ENCODE peak calls at places on chromosome 4, in five cellular contexts. E, Y, W, G and H are unnamed samples.

GRCh38 chr4:103996637-103997036 is 276.9 kb upstream of the TACR3 start:
- DNase-seq in W (no peak), G (no peak), E (no peak), Y (no peak), H (peak; percentile 18)

GRCh38 chr4:4859799-4860380 is 425 bp downstream of the MSX1 start:
- DNase-seq in G (no peak), W (peak; percentile 59), Y (peak; percentile 71), E (no peak), H (no peak)

GRCh38 chr4:57943672-57944071 is 833.5 kb upstream of the IGFBP7 start:
- DNase-seq in G (no peak), W (no peak), Y (no peak), E (no peak), H (no peak)

GRCh38 chr4:159697322-159698283 is 594.7 kb downstream of the RAPGEF2 start:
- DNase-seq in E (no peak), W (no peak), Y (no peak), G (no peak), H (no peak)

GRCh38 chr4:22574880-22575279 is 59.0 kb upstream of the ADGRA3 start:
- DNase-seq in Y (no peak), W (no peak), G (no peak), E (no peak), H (no peak)

GRCh38 chr4:98828801-98829200 is 100.1 kb downstream of the EIF4E start:
- DNase-seq in W (no peak), Y (peak; percentile 5), G (no peak), E (no peak), H (peak; percentile 23)

GRCh38 chr4:74671074-74671698 is 123.1 kb downstream of the BTC start:
- DNase-seq in W (peak; percentile 61), Y (peak; percentile 7), E (peak; percentile 64), G (no peak), H (peak; percentile 84)

GRCh38 chr4:5921981-5922380 is 29.1 kb upstream of the CRMP1 start:
- DNase-seq in W (no peak), G (no peak), Y (no peak), E (no peak), H (no peak)

GRCh38 chr4:31124008-31124645 is 404.0 kb downstream of the PCDH7 start:
- DNase-seq in W (no peak), G (no peak), E (no peak), Y (no peak), H (no peak)

GRCh38 chr4:54484361-54484760 is 173.4 kb upstream of the KIT start:
- DNase-seq in W (no peak), E (no peak), Y (no peak), G (no peak), H (no peak)

GRCh38 chr4:91914176-91914804 is 389.5 kb upstream of the GRID2 start:
- DNase-seq in E (no peak), G (no peak), Y (no peak), W (no peak), H (no peak)

GRCh38 chr4:184648220-184649025 is 824 bp downstream of the CASP3 start:
- DNase-seq in W (peak; percentile 48), G (no peak), E (peak; percentile 33), Y (peak; percentile 62), H (peak; percentile 3)

GRCh38 chr4:53706422-53707032 is 115.2 kb upstream of the LNX1 start:
- DNase-seq in E (peak; percentile 71), W (peak; percentile 15), G (peak; percentile 45), Y (peak; percentile 8), H (peak; percentile 5)

GRCh38 chr4:146334862-146335449 is 120.6 kb downstream of the REELD1 start:
- DNase-seq in Y (no peak), W (no peak), G (no peak), E (no peak), H (no peak)

GRCh38 chr4:26175016-26175786 is 145.6 kb upstream of the RBPJ start:
- DNase-seq in W (no peak), Y (no peak), G (peak; percentile 53), E (no peak), H (no peak)

GRCh38 chr4:14329228-14329627 is 673.1 kb upstream of the CPEB2 start:
- DNase-seq in Y (no peak), W (no peak), G (no peak), E (no peak), H (no peak)

GRCh38 chr4:76984788-76985211 is 35.2 kb downstream of the SEPTIN11 start:
- DNase-seq in W (no peak), Y (peak; percentile 42), G (no peak), E (peak; percentile 100), H (no peak)

GRCh38 chr4:113684534-113685091 is 76.9 kb downstream of the CAMK2D start:
- DNase-seq in G (no peak), W (no peak), E (peak; percentile 84), Y (peak; percentile 26), H (peak; percentile 12)

GRCh38 chr4:41748074-41748787 is at the start of gene PHOX2B:
- DNase-seq in Y (peak; percentile 70), W (no peak), E (no peak), G (no peak), H (no peak)

GRCh38 chr4:147731611-147732515 is at the start of gene ARHGAP10:
- DNase-seq in W (peak; percentile 46), G (no peak), E (peak; percentile 82), Y (peak; percentile 85), H (peak; percentile 57)

GRCh38 chr4:151933122-151933827 is 172.5 kb upstream of the GATB start:
- DNase-seq in Y (no peak), G (no peak), E (no peak), W (no peak), H (no peak)

GRCh38 chr4:147498031-147498700 is 17.3 kb downstream of the EDNRA start:
- DNase-seq in W (no peak), Y (no peak), G (no peak), E (peak; percentile 88), H (no peak)

GRCh38 chr4:89823416-89823815 is 13.5 kb downstream of the SNCA start:
- DNase-seq in W (no peak), G (no peak), Y (no peak), E (peak; percentile 11), H (no peak)

GRCh38 chr4:33724685-33725084 is 2519.6 kb downstream of the ARAP2 start:
- DNase-seq in Y (no peak), G (no peak), E (no peak), W (no peak), H (no peak)

GRCh38 chr4:33722800-33723511 is 2521.4 kb downstream of the ARAP2 start:
- DNase-seq in G (no peak), E (no peak), W (no peak), Y (peak; percentile 5), H (no peak)

GRCh38 chr4:33725861-33726260 is 2518.5 kb downstream of the ARAP2 start:
- DNase-seq in Y (no peak), G (no peak), E (no peak), W (no peak), H (no peak)

DNA sequence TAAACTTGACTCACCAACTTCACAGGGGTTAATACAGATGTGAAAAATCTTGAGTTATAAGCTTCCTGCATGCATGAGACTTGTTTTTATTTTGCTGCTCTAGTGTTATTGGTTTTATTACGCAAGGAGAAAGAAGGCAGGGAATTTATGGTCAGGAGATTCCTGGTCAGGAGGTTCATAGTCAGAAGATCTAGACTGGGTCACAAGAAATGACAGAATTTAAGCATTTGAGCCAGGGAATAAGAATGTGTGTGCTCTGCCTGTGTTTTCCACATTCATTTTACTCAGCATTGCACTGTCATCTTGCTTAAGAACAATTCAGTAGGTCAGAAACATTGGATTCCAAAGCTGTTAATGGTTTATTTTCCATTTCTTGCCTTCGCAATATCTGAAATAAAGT is 2522.1 kb downstream of the ARAP2 start:
- DNase-seq in W (no peak), E (no peak), G (no peak), Y (no peak), H (no peak)
- H3K4me3 ChIP-seq in W (no peak overlapping the region), E (no peak overlapping the region), G (no peak overlapping the region), Y (no peak overlapping the region), H (no peak overlapping the region)

GRCh38 chr4:2337896-2338295 is 76.0 kb upstream of the MXD4 start:
- DNase-seq in Y (no peak), E (no peak), G (no peak), W (no peak), H (no peak)

GRCh38 chr4:2341261-2341841 is 77.1 kb downstream of the ZFYVE28 start:
- DNase-seq in W (no peak), E (no peak), G (no peak), Y (no peak), H (no peak)

GRCh38 chr4:2338754-2339457 is 77.0 kb upstream of the MXD4 start:
- DNase-seq in E (no peak), Y (no peak), G (no peak), W (no peak), H (no peak)

GRCh38 chr4:2340272-2341061 is 78.0 kb downstream of the ZFYVE28 start:
- DNase-seq in Y (no peak), W (no peak), E (no peak), G (no peak), H (no peak)

GRCh38 chr4:2339458-2340271 is 77.8 kb upstream of the MXD4 start:
- DNase-seq in G (no peak), W (no peak), E (no peak), Y (no peak), H (no peak)
- TF ChIP-seq RCOR1 in G (no peak), W (no peak), E (no peak), Y (no peak), H (no peak)

GRCh38 chr4:183197140-183197539 is 98.1 kb downstream of the WWC2 start:
- DNase-seq in E (no peak), G (no peak), Y (no peak), W (no peak), H (no peak)

GRCh38 chr4:183205193-183205592 is 106.1 kb downstream of the WWC2 start:
- DNase-seq in E (no peak), W (no peak), G (no peak), Y (no peak), H (no peak)

GRCh38 chr4:183201331-183201730 is 102.3 kb downstream of the WWC2 start:
- DNase-seq in E (peak; percentile 81), G (no peak), Y (no peak), W (no peak), H (no peak)

GRCh38 chr4:183204793-183205192 is 105.7 kb downstream of the WWC2 start:
- DNase-seq in W (no peak), G (no peak), E (no peak), Y (no peak), H (no peak)

DNA sequence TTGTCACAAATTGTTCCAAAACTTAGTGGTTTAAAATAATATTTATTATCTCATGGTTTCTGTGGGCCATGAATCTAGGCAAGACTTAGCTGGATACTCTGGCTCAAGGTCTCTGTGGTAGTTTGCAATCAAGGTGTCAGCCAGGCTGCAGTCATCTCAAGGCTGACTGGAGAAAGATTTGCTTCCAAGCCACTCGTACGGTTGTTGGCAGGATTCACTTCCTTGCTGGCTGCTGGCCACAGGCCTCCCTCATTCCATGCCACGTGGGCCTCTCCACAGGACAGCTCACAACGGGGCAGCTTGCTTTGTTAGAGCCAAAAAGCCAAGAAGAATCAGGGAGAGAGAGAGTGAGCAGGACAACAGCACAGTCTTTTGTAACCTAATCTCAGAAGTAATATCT is 101.4 kb downstream of the WWC2 start:
- DNase-seq in E (peak; percentile 92), G (no peak), W (no peak), Y (no peak), H (peak; percentile 46)
- H3K4me3 ChIP-seq in E (no peak overlapping the region), G (no peak overlapping the region), W (no peak overlapping the region), Y (no peak overlapping the region), H (no peak overlapping the region)

DNA sequence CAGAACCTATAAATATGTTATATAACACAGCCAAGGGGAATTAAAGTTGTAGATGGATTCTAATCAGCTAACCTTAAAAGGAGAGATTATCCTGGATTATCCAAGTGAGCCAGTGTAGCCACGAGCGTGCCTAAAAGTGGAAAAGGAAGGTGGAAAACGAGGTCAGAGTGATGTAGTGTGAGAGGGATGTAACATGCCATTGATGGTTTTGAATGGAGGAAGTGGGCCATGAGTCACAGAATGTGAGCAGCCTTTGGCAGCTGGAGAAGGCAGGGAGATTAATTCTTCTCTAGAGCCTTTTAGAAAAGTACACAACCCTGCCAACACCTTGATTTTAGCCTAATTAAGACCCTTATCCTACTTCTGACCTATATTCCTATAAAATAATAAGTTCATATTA is 149.1 kb downstream of the SLC39A8 start:
- DNase-seq in W (no peak), E (no peak), Y (no peak), G (no peak), H (no peak)
- TF ChIP-seq RCOR1 in W (no peak), E (no peak), Y (no peak), G (no peak), H (no peak)